ENCODE peak calls at places on chromosomes 4 and X, in four cellular contexts. D is fibroblast of lung; N is lower leg skin; F is stimulated activated CD8-positive, alpha-beta memory T cell treated with anti-CD3 and anti-CD28 coated beads, Interleukin-12 subunit alpha, Interleukin-12 subunit beta, amount 100 ng/mL, for 4 hours. V is an unnamed sample.

GRCh38 chr4:141810038-141810701 is 173.8 kb downstream of the IL15 start:
- DNase-seq in N (no peak), D (peak), F (no peak), V (no peak)

GRCh38 chrX:5236096-5236495 is 992.6 kb downstream of the NLGN4X start:
- DNase-seq in F (no peak), N (no peak), D (no peak), V (no peak)

GRCh38 chrX:68647156-68647957 is at the start of gene STARD8:
- DNase-seq in D (peak), N (peak), F (no peak), V (no peak)

GRCh38 chrX:47264507-47265173 is 31.8 kb downstream of the USP11 start:
- DNase-seq in D (peak), N (no peak), F (no peak), V (no peak)

GRCh38 chr4:55033296-55033695 is 92.1 kb downstream of the KDR start:
- DNase-seq in N (no peak), F (no peak), D (peak), V (no peak)

GRCh38 chrX:130984782-130985181 is 73.4 kb upstream of the ARHGAP36 start:
- DNase-seq in N (no peak), D (peak), F (no peak), V (no peak)

GRCh38 chr4:77036206-77036605 is 39.6 kb downstream of the CCNI start:
- DNase-seq in N (no peak), D (peak), F (no peak), V (no peak)

GRCh38 chrX:19609541-19609940 is 94.2 kb upstream of the MAP3K15 start:
- DNase-seq in D (no peak), N (no peak), F (no peak), V (no peak)

GRCh38 chr4:19399001-19399400 is 852.7 kb upstream of the SLIT2 start:
- DNase-seq in D (peak), F (no peak), N (no peak), V (no peak)

GRCh38 chrX:4091046-4091760 is 377.8 kb upstream of the PRKX start:
- DNase-seq in D (no peak), N (no peak), F (no peak), V (no peak)

GRCh38 chr4:1072830-1073446 is 40.4 kb downstream of the RNF212 start:
- DNase-seq in D (peak), F (peak), N (no peak), V (peak)

GRCh38 chrX:72685810-72686465 is 28.2 kb downstream of the PHKA1 start:
- DNase-seq in F (no peak), N (no peak), D (peak), V (no peak)

GRCh38 chr4:169745291-169745690 is 12.5 kb downstream of the HPF1 start:
- DNase-seq in F (no peak), N (no peak), D (peak), V (no peak)

GRCh38 chr4:87982446-87982845 is 6.9 kb downstream of the SPP1 start:
- DNase-seq in F (no peak), N (no peak), D (peak), V (no peak)

GRCh38 chrX:39955621-39956020 is 142.1 kb downstream of the BCOR start:
- DNase-seq in F (no peak), D (no peak), N (no peak), V (no peak)

GRCh38 chr4:126358041-126358440 is 1043.3 kb downstream of the FAT4 start:
- DNase-seq in D (no peak), N (no peak), F (no peak), V (no peak)

GRCh38 chrX:153469811-153470410 is 465 bp downstream of the HAUS7 start:
- DNase-seq in D (no peak), N (no peak), F (no peak), V (no peak)

GRCh38 chr4:88017516-88018302 is 10.3 kb downstream of the PKD2 start:
- DNase-seq in N (no peak), D (peak), F (no peak), V (no peak)

GRCh38 chr4:4333265-4333706 is 43.2 kb downstream of the ZBTB49 start:
- DNase-seq in F (no peak), N (no peak), D (peak), V (no peak)

GRCh38 chr4:53863163-53863562 is 201.2 kb downstream of the CHIC2 start:
- DNase-seq in D (peak), N (no peak), F (no peak), V (no peak)

GRCh38 chr4:153261431-153261830 is 57.2 kb downstream of the TRIM2 start:
- DNase-seq in D (no peak), F (no peak), N (no peak), V (no peak)

GRCh38 chr4:125702406-125702805 is 387.7 kb downstream of the FAT4 start:
- DNase-seq in D (peak), F (no peak), N (no peak), V (no peak)

GRCh38 chr4:187478292-187479205 is 517.0 kb upstream of the ZFP42 start:
- DNase-seq in N (peak), F (no peak), D (peak), V (no peak)

GRCh38 chr4:133190098-133190497 is 41.0 kb downstream of the PCDH10 start:
- DNase-seq in N (no peak), D (no peak), F (no peak), V (no peak)

GRCh38 chr4:106201373-106201772 is 114.6 kb downstream of the TBCK start:
- DNase-seq in N (no peak), D (peak), F (no peak), V (no peak)

GRCh38 chrX:12981880-12982279 is 7.0 kb downstream of the TMSB4X start:
- DNase-seq in F (no peak), N (no peak), D (no peak), V (no peak)

GRCh38 chr4:9997881-9998280 is 23.4 kb downstream of the SLC2A9 start:
- DNase-seq in N (no peak), F (no peak), D (peak), V (no peak)

GRCh38 chrX:150502979-150503897 is 65.2 kb upstream of the MTM1 start:
- DNase-seq in F (no peak), D (no peak), N (peak), V (no peak)

GRCh38 chr4:7045961-7046921 is 3.1 kb downstream of the TADA2B start:
- DNase-seq in D (no peak), F (no peak), N (no peak), V (peak)

GRCh38 chr4:100632163-100632562 is 114.3 kb upstream of the EMCN start:
- DNase-seq in D (no peak), N (no peak), F (no peak), V (no peak)

GRCh38 chr4:21795091-21795490 is 153.5 kb downstream of the KCNIP4 start:
- DNase-seq in D (peak), F (no peak), N (no peak), V (no peak)